ENCODE peak calls at places on chromosome 5, in nine cellular contexts. J is stomach, C is sigmoid colon, F is HepG2, D is H1, T is suprapubic skin, O is SK-N-SH, R is K562, H is GM12878. U is an unnamed sample.
A peak's percentile ranks its signal among the peaks of the same experiment; 100 is the strongest.

GRCh38 chr5:163379298-163380155 is 57.9 kb upstream of the CCNG1 start:
- DNase-seq in R (peak; percentile 27), F (peak; percentile 44), J (no peak), O (no peak), D (no peak), C (no peak), T (no peak), H (no peak), U (no peak)

GRCh38 chr5:83780681-83781080 is 60.0 kb upstream of the HAPLN1 start:
- DNase-seq in T (no peak), O (no peak), R (no peak), D (no peak), J (no peak), C (no peak), H (no peak), F (no peak), U (no peak)

GRCh38 chr5:395156-395920 is 47.6 kb upstream of the EXOC3 start:
- DNase-seq in F (no peak), C (peak; percentile 57), H (no peak), D (no peak), J (peak; percentile 23), O (peak; percentile 48), T (peak; percentile 76), R (peak; percentile 6), U (no peak)

GRCh38 chr5:157371655-157372471 is 88.2 kb upstream of the NIPAL4 start:
- DNase-seq in J (no peak), T (no peak), D (no peak), R (no peak), C (no peak), H (no peak), O (no peak), F (no peak), U (no peak)

GRCh38 chr5:128144491-128144890 is 60.9 kb downstream of the SLC12A2 start:
- DNase-seq in J (no peak), C (no peak), F (peak; percentile 0), T (no peak), H (no peak), R (no peak), O (no peak), D (no peak), U (no peak)

GRCh38 chr5:152113401-152113800 is 188.8 kb upstream of the GLRA1 start:
- DNase-seq in F (no peak), O (no peak), R (no peak), D (no peak), J (no peak), T (no peak), C (no peak), H (no peak), U (no peak)

GRCh38 chr5:14383923-14384322 is 197.7 kb upstream of the OTULINL start:
- DNase-seq in O (no peak), C (no peak), F (no peak), R (no peak), D (no peak), H (no peak), T (no peak), J (no peak), U (no peak)

GRCh38 chr5:32069396-32069795 is 104.7 kb downstream of the GOLPH3 start:
- DNase-seq in D (no peak), J (no peak), R (no peak), F (no peak), T (no peak), H (no peak), O (no peak), C (no peak), U (no peak)

GRCh38 chr5:142317673-142318261 is 7.1 kb downstream of the SPRY4 start:
- DNase-seq in D (no peak), T (no peak), F (no peak), O (no peak), C (no peak), J (no peak), R (no peak), H (no peak), U (no peak)

GRCh38 chr5:77851229-77852067 is 75.3 kb upstream of the TBCA start:
- DNase-seq in F (no peak), O (peak; percentile 87), R (no peak), T (no peak), D (no peak), C (no peak), J (no peak), H (no peak), U (no peak)

GRCh38 chr5:178469011-178469974 is 120.9 kb downstream of the COL23A1 start:
- DNase-seq in C (no peak), F (no peak), D (no peak), T (peak; percentile 60), H (no peak), O (peak; percentile 60), J (no peak), R (no peak), U (no peak)

GRCh38 chr5:180785151-180785781 is 17.3 kb downstream of the MGAT1 start:
- DNase-seq in H (no peak), T (no peak), D (no peak), O (no peak), C (no peak), F (peak; percentile 51), J (no peak), R (no peak), U (no peak)

GRCh38 chr5:172820046-172820767 is 13.8 kb upstream of the ERGIC1 start:
- DNase-seq in D (no peak), T (no peak), O (no peak), R (peak; percentile 29), F (no peak), H (no peak), J (peak; percentile 78), C (peak; percentile 82), U (peak; percentile 74)

GRCh38 chr5:3596261-3596825 is 711 bp downstream of the IRX1 start:
- DNase-seq in R (no peak), H (no peak), O (peak; percentile 28), F (no peak), T (no peak), C (no peak), J (no peak), D (no peak), U (no peak)

GRCh38 chr5:172417130-172417802 is 37.1 kb downstream of the SH3PXD2B start:
- DNase-seq in J (no peak), C (peak; percentile 75), D (no peak), O (no peak), T (no peak), R (peak; percentile 25), H (no peak), F (no peak), U (no peak)

GRCh38 chr5:42759456-42759855 is 2.8 kb downstream of the CCDC152 start:
- DNase-seq in O (no peak), D (no peak), H (no peak), F (no peak), C (no peak), R (no peak), T (no peak), J (no peak), U (no peak)

GRCh38 chr5:52915176-52915875 is 73.8 kb upstream of the ITGA2 start:
- DNase-seq in D (peak; percentile 27), T (no peak), H (peak; percentile 27), J (peak; percentile 40), R (peak; percentile 58), F (peak; percentile 68), C (peak; percentile 70), O (peak; percentile 65), U (peak; percentile 37)

GRCh38 chr5:6115866-6116265 is 262.5 kb downstream of the MED10 start:
- DNase-seq in H (no peak), O (no peak), T (no peak), D (no peak), R (no peak), J (no peak), F (no peak), C (no peak), U (no peak)

GRCh38 chr5:151881626-151882225 is 42.9 kb downstream of the GLRA1 start:
- DNase-seq in C (no peak), F (peak; percentile 17), R (no peak), T (no peak), H (no peak), O (no peak), D (no peak), J (no peak), U (no peak)

GRCh38 chr5:38994329-38994927 is 79.8 kb downstream of the RICTOR start:
- DNase-seq in D (no peak), C (no peak), F (peak; percentile 64), H (no peak), T (no peak), J (no peak), R (peak; percentile 21), O (peak; percentile 54), U (peak; percentile 25)

GRCh38 chr5:135205616-135206349 is 171.8 kb upstream of the PITX1 start:
- DNase-seq in T (no peak), D (no peak), R (no peak), C (no peak), O (no peak), F (no peak), J (no peak), H (no peak), U (no peak)

GRCh38 chr5:116528519-116529234 is 45.9 kb downstream of the SEMA6A start:
- DNase-seq in F (no peak), R (no peak), J (no peak), C (no peak), T (no peak), O (peak; percentile 48), H (no peak), D (no peak), U (no peak)

GRCh38 chr5:10708189-10708944 is 52.7 kb downstream of the DAP start:
- DNase-seq in F (no peak), J (no peak), O (no peak), R (peak; percentile 79), T (no peak), C (no peak), H (no peak), D (no peak), U (no peak)
- TF ChIP-seq POLR2AphosphoS5 in F (no peak), J (no peak), O (no peak), R (peak; percentile 93), T (no peak), C (no peak), H (no peak), D (no peak), U (no peak)

GRCh38 chr5:93596310-93596675 is 13.3 kb downstream of the NR2F1 start:
- DNase-seq in R (no peak), F (no peak), D (no peak), C (no peak), H (no peak), T (no peak), O (no peak), J (no peak), U (no peak)
- H3K4me1 ChIP-seq in R (peaks cover 4% of the 10 kb centered on the region), F (peaks cover 37% of the 10 kb centered on the region), D (peaks cover 2% of the 10 kb centered on the region), C (no peaks in the 10 kb centered on the region), H (no peaks in the 10 kb centered on the region), T (peaks cover 13% of the 10 kb centered on the region), O (peaks cover 10% of the 10 kb centered on the region), J (peaks cover 31% of the 10 kb centered on the region), U (peaks cover 14% of the 10 kb centered on the region)

GRCh38 chr5:60232051-60232794 is 338.7 kb upstream of the PDE4D start:
- DNase-seq in T (no peak), O (no peak), H (no peak), D (no peak), F (no peak), C (no peak), R (no peak), J (no peak), U (no peak)
- TF ChIP-seq EP300 in T (no peak), O (no peak), H (no peak), D (no peak), F (no peak), C (no peak), R (no peak), J (no peak), U (no peak)

DNA sequence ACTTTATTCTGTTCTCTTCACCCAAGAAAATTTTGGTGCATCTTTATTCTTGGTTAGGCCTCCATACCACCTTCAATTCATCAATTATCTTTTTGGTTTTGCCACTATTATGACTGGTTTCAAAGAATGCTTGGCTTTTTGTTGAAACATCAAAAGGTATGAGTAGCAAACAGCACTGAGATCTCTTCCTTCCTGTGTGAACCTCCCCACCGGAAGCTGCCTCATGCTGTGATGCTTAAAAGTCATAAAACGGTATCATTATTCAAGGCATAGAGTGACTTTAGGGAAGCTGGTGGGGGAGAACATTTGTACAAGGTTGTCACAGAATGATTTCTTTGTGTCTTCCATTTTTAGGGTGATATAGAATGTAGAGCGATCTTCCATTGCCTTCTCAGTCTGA is 70.6 kb downstream of the IQGAP2 start:
- DNase-seq in J (no peak), T (no peak), R (no peak), F (no peak), C (no peak), D (no peak), O (no peak), H (no peak), U (no peak)
- TF ChIP-seq POLR2AphosphoS5 in J (no peak), T (no peak), R (no peak), F (no peak), C (no peak), D (no peak), O (no peak), H (no peak), U (no peak)

U was measured in transverse colon.